ENCODE peak calls at places on chromosomes 13 and 19, in four cellular contexts. One of them, this sample, is unnamed.
A peak's percentile ranks its signal among the peaks of the same experiment; 100 is the strongest.

GRCh38 chr13:73667756-73668155 is 466.4 kb downstream of the KLF12 start:
- DNase-seq in GM10248: no peak
- DNase-seq in NCI-H345: no peak
- DNase-seq in mesenteric fat pad: no peak
- DNase-seq in this sample: no peak

GRCh38 chr13:98041081-98041820 is 87.8 kb downstream of the IPO5 start:
- DNase-seq in GM10248: no peak
- DNase-seq in mesenteric fat pad: no peak
- DNase-seq in NCI-H345: no peak
- DNase-seq in this sample: no peak

GRCh38 chr13:97307882-97308624 is 85.9 kb downstream of the MBNL2 start:
- DNase-seq in mesenteric fat pad: no peak
- DNase-seq in NCI-H345: peak; percentile 2
- DNase-seq in GM10248: no peak
- DNase-seq in this sample: no peak

GRCh38 chr13:35252536-35253205 is 223.8 kb downstream of the MAB21L1 start:
- DNase-seq in GM10248: peak; percentile 4
- DNase-seq in mesenteric fat pad: no peak
- DNase-seq in NCI-H345: no peak
- DNase-seq in this sample: peak; percentile 21

GRCh38 chr19:56838930-56839664 is 1.4 kb downstream of the PEG3 start:
- DNase-seq in NCI-H345: no peak
- DNase-seq in GM10248: no peak
- DNase-seq in mesenteric fat pad: peak; percentile 95
- DNase-seq in this sample: no peak

GRCh38 chr13:94195715-94196114 is 283.8 kb downstream of the DCT start:
- DNase-seq in NCI-H345: no peak
- DNase-seq in mesenteric fat pad: no peak
- DNase-seq in GM10248: no peak
- DNase-seq in this sample: no peak

GRCh38 chr19:1066748-1067340 is at the start of gene ARHGAP45:
- DNase-seq in mesenteric fat pad: no peak
- DNase-seq in NCI-H345: no peak
- DNase-seq in GM10248: peak; percentile 87
- DNase-seq in this sample: no peak

GRCh38 chr13:62387642-62388041 is 972.0 kb upstream of the PCDH20 start:
- DNase-seq in NCI-H345: no peak
- DNase-seq in GM10248: no peak
- DNase-seq in mesenteric fat pad: no peak
- DNase-seq in this sample: no peak

GRCh38 chr19:18157465-18158063 is 4.6 kb downstream of the PIK3R2 start:
- DNase-seq in NCI-H345: peak; percentile 87
- DNase-seq in GM10248: no peak
- DNase-seq in mesenteric fat pad: no peak
- DNase-seq in this sample: no peak

GRCh38 chr19:28468701-28469459 is 744.1 kb downstream of the UQCRFS1 start:
- DNase-seq in mesenteric fat pad: no peak
- DNase-seq in GM10248: no peak
- DNase-seq in NCI-H345: peak; percentile 40
- DNase-seq in this sample: no peak

GRCh38 chr13:24624363-24624762 is 55.8 kb upstream of the ATP12A start:
- DNase-seq in mesenteric fat pad: no peak
- DNase-seq in NCI-H345: no peak
- DNase-seq in GM10248: no peak
- DNase-seq in this sample: no peak

GRCh38 chr13:111177081-111177711 is 62.1 kb downstream of the ARHGEF7 start:
- DNase-seq in mesenteric fat pad: no peak
- DNase-seq in GM10248: no peak
- DNase-seq in NCI-H345: no peak
- DNase-seq in this sample: no peak

GRCh38 chr19:31073485-31074221 is 275.6 kb downstream of the TSHZ3 start:
- DNase-seq in GM10248: no peak
- DNase-seq in NCI-H345: no peak
- DNase-seq in mesenteric fat pad: no peak
- DNase-seq in this sample: no peak

GRCh38 chr13:63501702-63502101 is 2086.1 kb upstream of the PCDH20 start:
- DNase-seq in GM10248: no peak
- DNase-seq in mesenteric fat pad: no peak
- DNase-seq in NCI-H345: no peak
- DNase-seq in this sample: no peak

GRCh38 chr13:73142091-73142490 is 83.3 kb downstream of the KLF5 start:
- DNase-seq in GM10248: no peak
- DNase-seq in NCI-H345: peak; percentile 47
- DNase-seq in mesenteric fat pad: no peak
- DNase-seq in this sample: no peak